ENCODE peak calls at places on chromosomes 2 and 18, in five cellular contexts. S is mammary epithelial cell, A is PC-9, P is GM23248, G is heart right ventricle. F is an unnamed sample. For H3K4me1 and H3K36me3, the result is how much of the 10 kb centered on the place peaks cover.

GRCh38 chr2:10283106-10284062 is 19.3 kb upstream of the HPCAL1 start:
- DNase-seq in A (peak), P (peak), G (no peak), S (peak), F (peak)

GRCh38 chr18:48124857-48125626 is 194.6 kb upstream of the SMAD2 start:
- DNase-seq in G (no peak), P (no peak), A (no peak), S (no peak), F (no peak)

GRCh38 chr2:221204699-221205098 is 367.4 kb downstream of the EPHA4 start:
- DNase-seq in A (no peak), G (no peak), S (no peak), P (no peak), F (no peak)

GRCh38 chr2:203532957-203533695 is 2.0 kb downstream of the RAPH1 start:
- DNase-seq in S (peak), P (peak), G (no peak), A (no peak), F (no peak)

GRCh38 chr2:155525194-155525593 is 807.3 kb downstream of the NR4A2 start:
- DNase-seq in P (no peak), S (no peak), G (no peak), A (no peak), F (no peak)

GRCh38 chr18:62702259-62702658 is 13.1 kb upstream of the PHLPP1 start:
- DNase-seq in P (no peak), G (no peak), S (no peak), A (no peak), F (no peak)

GRCh38 chr18:23969664-23970063 is 44.9 kb upstream of the TTC39C start:
- DNase-seq in A (no peak), S (no peak), P (no peak), G (no peak), F (no peak)

GRCh38 chr2:149070681-149071355 is 32.3 kb downstream of the LYPD6B start:
- DNase-seq in G (no peak), S (no peak), A (no peak), P (no peak), F (no peak)

GRCh38 chr2:187150667-187151066 is 297.4 kb downstream of the CALCRL start:
- DNase-seq in A (no peak), S (no peak), P (peak), G (no peak), F (no peak)

GRCh38 chr2:241540766-241541561 is 17.6 kb upstream of the BOK start:
- DNase-seq in S (peak), G (peak), P (peak), A (peak), F (no peak)

GRCh38 chr2:213089438-213089837 is 62.0 kb downstream of the IKZF2 start:
- DNase-seq in S (no peak), A (no peak), P (peak), G (no peak), F (no peak)

GRCh38 chr2:24315669-24316068 is 44.7 kb downstream of the ITSN2 start:
- DNase-seq in P (no peak), A (no peak), S (no peak), G (no peak), F (no peak)

GRCh38 chr2:120503793-120504571 is 158.0 kb downstream of the INHBB start:
- DNase-seq in P (peak), A (peak), G (peak), S (no peak), F (peak)

GRCh38 chr2:241014224-241014623 is 15.8 kb downstream of the SNED1 start:
- DNase-seq in S (no peak), P (no peak), G (no peak), A (no peak), F (no peak)

GRCh38 chr2:190635781-190636180 is 13.1 kb upstream of the NAB1 start:
- DNase-seq in G (no peak), S (no peak), A (no peak), P (peak), F (no peak)

GRCh38 chr2:111121028-111121872 is 536 bp downstream of the BCL2L11 start:
- DNase-seq in G (peak), S (peak), P (peak), A (peak), F (peak)

GRCh38 chr2:234273887-234274584 is 222.8 kb downstream of the ARL4C start:
- DNase-seq in A (no peak), P (no peak), S (no peak), G (no peak), F (no peak)

GRCh38 chr2:72916743-72917137 is 579 bp upstream of the EMX1 start:
- DNase-seq in G (no peak), A (no peak), S (no peak), P (no peak), F (peak)

GRCh38 chr2:69645026-69645425 is 1.5 kb upstream of the AAK1 start:
- DNase-seq in G (no peak), S (no peak), A (no peak), P (peak), F (no peak)

GRCh38 chr2:76318848-76319247 is 608.1 kb upstream of the GCFC2 start:
- DNase-seq in A (no peak), G (no peak), S (no peak), P (no peak), F (no peak)

GRCh38 chr2:15993232-15993610 is 52.9 kb downstream of the MYCN start:
- DNase-seq in P (no peak), S (no peak), G (no peak), A (no peak), F (no peak)

GRCh38 chr18:40366521-40366920 is 1588.5 kb upstream of the PIK3C3 start:
- DNase-seq in P (no peak), A (no peak), S (no peak), G (no peak), F (no peak)

GRCh38 chr2:120556908-120557307 is 178.8 kb upstream of the GLI2 start:
- DNase-seq in P (no peak), S (no peak), A (no peak), G (no peak), F (no peak)

GRCh38 chr18:42426496-42427015 is 471.5 kb downstream of the PIK3C3 start:
- DNase-seq in G (no peak), P (no peak), S (no peak), A (no peak), F (no peak)

GRCh38 chr18:57208056-57208455 is 61.2 kb downstream of the BOD1L2 start:
- DNase-seq in A (no peak), P (no peak), G (no peak), S (no peak), F (no peak)

GRCh38 chr2:99836670-99837069 is 305.7 kb downstream of the AFF3 start:
- DNase-seq in P (peak), G (no peak), A (no peak), S (no peak), F (no peak)

GRCh38 chr18:25341861-25342260 is 10.1 kb downstream of the ZNF521 start:
- DNase-seq in A (no peak), G (no peak), S (no peak), P (no peak), F (no peak)

GRCh38 chr18:63112681-63113080 is 206.9 kb downstream of the BCL2 start:
- DNase-seq in S (no peak), G (no peak), A (no peak), P (no peak), F (no peak)

GRCh38 chr2:8692783-8693768 is 11.2 kb downstream of the ID2 start:
- DNase-seq in G (peak), S (peak), P (no peak), A (peak), F (peak)

GRCh38 chr2:189300917-189301316 is 121.4 kb upstream of the COL5A2 start:
- DNase-seq in A (no peak), P (no peak), S (no peak), G (no peak), F (no peak)

GRCh38 chr2:28661589-28662001 is 90.0 kb upstream of the PPP1CB start:
- DNase-seq in S (peak), A (peak), G (peak), P (peak), F (peak)
- H3K4me1 ChIP-seq in S (under half), A (half or more), G (under half), P (under half), F (under half)

GRCh38 chr2:32532961-32533360 is 94.9 kb upstream of the TTC27 start:
- DNase-seq in A (no peak), G (no peak), S (no peak), P (no peak), F (no peak)

GRCh38 chr2:32532341-32532740 is 95.5 kb upstream of the TTC27 start:
- DNase-seq in G (no peak), S (no peak), P (no peak), A (no peak), F (no peak)
- H3K36me3 ChIP-seq in G (half or more), S (under half), P (under half), A (under half), F (under half)

DNA sequence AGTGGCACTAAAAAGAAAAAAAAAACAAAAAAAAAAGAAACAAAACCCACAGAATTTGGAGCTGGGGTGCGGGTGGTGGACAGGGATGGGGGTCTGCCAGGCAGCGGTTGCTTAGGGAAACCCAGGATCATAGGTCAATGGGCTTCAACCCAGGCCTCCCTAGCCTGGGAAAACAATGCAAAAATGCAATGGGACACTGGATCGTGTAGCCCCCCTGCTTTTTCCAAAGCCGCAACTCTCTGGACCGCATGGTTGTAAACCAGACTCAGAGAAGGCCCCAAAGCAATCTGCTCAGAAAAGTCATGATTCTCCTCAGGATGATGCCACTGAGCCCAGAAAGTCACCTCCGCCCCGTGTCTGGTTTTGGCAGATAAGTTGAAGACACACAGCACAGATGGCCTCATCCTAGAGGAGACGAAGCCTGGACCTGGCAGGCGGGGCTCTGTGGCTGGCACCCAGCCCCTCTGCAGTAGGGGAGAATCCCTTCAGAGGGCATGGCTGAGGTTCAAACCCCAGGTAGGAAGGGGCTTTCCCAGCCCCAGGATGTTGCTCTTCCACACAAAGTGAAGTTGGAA is 5.1 kb downstream of the DLX2 start:
- DNase-seq in A (no peak), G (no peak), S (peak), P (peak), F (no peak)
- H3K4me1 ChIP-seq in A (half or more), G (half or more), S (half or more), P (under half), F (under half)

GRCh38 chr2:53886406-53887280 is 26.9 kb upstream of the GPR75 start:
- DNase-seq in A (no peak), P (no peak), G (no peak), S (no peak), F (no peak)

GRCh38 chr2:53881360-53881759 is 21.6 kb upstream of the GPR75 start:
- DNase-seq in G (no peak), A (no peak), P (no peak), S (no peak), F (no peak)

GRCh38 chr2:53880756-53881155 is 21.0 kb upstream of the GPR75 start:
- DNase-seq in A (no peak), P (peak), S (peak), G (no peak), F (no peak)

DNA sequence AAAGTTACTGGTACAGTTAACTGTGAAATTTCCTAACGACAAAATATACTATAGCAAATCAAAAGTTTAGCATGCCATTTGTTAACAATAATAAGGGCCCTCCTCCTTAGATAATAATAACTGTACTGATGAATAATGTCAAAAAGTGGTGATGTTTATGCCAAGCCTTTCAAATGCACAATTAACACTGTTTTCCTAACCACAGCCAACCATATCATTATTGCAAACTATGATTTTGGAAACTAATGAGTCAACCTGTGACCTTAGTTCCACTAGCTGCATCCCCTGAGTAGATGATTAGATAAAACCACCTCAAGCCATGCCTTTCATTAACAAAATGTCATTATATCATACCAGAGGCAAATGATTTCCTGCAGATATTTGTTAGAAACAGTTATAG is 25.1 kb upstream of the GPR75 start:
- DNase-seq in S (no peak), G (no peak), P (no peak), A (no peak), F (no peak)
- H3K36me3 ChIP-seq in S (half or more), G (half or more), P (half or more), A (under half), F (under half)

DNA sequence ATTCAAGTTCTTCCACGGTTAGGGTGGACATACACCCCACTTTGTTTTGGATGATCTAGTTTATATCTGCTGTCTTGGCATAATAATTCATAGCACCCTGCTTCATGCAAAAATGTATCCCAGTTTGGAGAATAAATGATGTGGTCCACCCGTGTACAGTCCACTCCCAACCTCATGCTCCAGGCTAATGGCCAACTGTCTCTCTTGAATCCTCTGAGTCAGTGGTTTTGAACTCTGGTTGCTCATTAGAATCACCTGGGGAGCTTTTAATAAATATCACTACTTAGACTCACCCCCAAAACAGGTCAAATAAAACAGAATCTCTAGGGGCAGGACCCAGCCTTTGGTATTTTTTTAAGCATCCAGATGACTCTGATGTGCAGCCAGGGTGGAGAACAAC is 78.5 kb downstream of the SDC1 start:
- DNase-seq in S (no peak), A (no peak), G (no peak), P (peak), F (no peak)
- H3K4me1 ChIP-seq in S (half or more), A (half or more), G (under half), P (under half), F (under half)

DNA sequence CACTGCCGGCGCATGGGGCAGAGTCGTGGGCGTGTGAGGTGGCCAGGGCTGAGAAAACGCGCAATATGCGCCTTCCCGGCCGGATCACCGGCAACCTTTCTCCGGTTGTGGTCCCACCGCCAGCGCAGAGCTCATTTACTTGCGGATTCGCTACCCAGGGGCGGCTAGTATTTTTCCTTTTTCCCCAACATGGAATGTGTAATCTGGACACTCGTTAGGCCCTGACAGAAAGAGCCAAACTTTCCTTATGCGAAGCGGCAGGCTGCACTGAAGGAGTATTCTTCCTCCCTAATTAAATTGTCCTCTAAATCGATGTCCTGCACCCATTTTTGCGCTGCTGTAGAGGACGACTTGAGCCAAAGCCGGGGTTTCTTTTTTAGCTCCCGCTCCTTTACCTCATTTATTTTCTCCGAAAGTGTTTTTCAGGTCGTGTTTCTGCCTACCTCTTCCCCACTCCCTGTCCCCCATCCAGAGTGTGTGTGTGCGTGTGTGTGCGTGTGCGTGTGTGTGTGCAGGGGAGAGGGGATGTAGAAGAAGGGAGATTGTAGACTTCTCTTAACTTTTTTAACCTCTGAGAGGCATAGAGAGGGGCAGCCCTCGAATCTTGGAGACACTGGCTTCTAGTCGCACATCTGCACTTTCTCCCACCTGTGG is 2.7 kb downstream of the OTX1 start:
- DNase-seq in G (no peak), A (no peak), S (no peak), P (no peak), F (no peak)
- H3K36me3 ChIP-seq in G (under half), A (under half), S (under half), P (under half), F (under half)

DNA sequence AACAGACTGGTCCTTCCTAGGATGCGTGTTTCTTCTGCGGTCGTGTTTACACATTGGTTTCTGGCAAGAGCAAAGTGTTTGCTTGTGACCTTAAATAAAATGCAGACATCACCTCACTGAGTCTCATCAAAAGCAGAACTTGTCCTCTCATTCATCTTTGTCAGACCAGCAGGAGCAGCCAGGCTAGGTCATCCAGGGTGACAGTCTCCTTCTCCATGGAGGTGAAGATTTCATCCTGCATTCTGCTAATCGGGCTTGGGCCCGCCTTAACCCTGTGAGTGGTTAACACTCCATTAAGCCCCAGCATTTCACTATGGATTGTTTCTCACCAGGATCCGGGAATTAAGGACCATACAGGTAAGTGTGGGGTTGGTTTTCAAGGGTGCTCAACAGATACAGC is 64.3 kb upstream of the PID1 start:
- DNase-seq in S (no peak), A (no peak), G (no peak), P (no peak), F (no peak)
- H3K4me1 ChIP-seq in S (under half), A (under half), G (under half), P (under half), F (under half)

DNA sequence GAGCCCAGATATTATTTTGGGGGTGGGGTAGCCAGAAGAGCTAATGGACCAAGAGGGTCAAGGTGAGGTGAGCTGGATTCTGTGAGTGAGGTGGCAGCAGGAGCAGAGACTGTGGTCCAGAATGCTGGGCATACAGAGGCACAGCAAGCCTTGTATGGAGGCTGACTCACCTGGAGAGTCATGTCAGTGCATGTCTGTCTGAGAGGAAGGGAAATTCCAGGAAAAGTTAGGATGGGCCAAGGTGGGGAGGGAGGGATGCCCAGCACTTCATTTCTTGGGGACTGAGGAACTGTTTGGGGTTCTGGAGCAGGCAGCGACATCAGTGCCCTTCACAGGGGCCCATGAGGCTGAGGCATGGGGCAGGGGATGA is 21.1 kb downstream of the PER2 start:
- DNase-seq in P (peak), S (peak), A (no peak), G (peak), F (peak)
- H3K36me3 ChIP-seq in P (under half), S (under half), A (under half), G (half or more), F (under half)

GRCh38 chr2:54626884-54627283 is 96.6 kb upstream of the EML6 start:
- DNase-seq in P (no peak), G (no peak), A (no peak), S (no peak), F (no peak)

GRCh38 chr2:54628418-54628817 is 95.0 kb upstream of the EML6 start:
- DNase-seq in S (no peak), A (no peak), P (no peak), G (no peak), F (no peak)

GRCh38 chr2:54629390-54629789 is 94.1 kb upstream of the EML6 start:
- DNase-seq in G (no peak), A (no peak), S (no peak), P (no peak), F (no peak)

GRCh38 chr2:54628957-54629356 is 94.5 kb upstream of the EML6 start:
- DNase-seq in G (no peak), A (no peak), P (no peak), S (no peak), F (no peak)

GRCh38 chr2:54627973-54628372 is 95.5 kb upstream of the EML6 start:
- DNase-seq in P (no peak), A (no peak), G (no peak), S (no peak), F (no peak)
- H3K4me1 ChIP-seq in P (under half), A (under half), G (half or more), S (under half), F (under half)

GRCh38 chr2:169625781-169626180 is 41.6 kb downstream of the PPIG start:
- DNase-seq in A (no peak), P (no peak), G (no peak), S (no peak), F (no peak)

GRCh38 chr2:169619946-169620345 is 35.8 kb downstream of the PPIG start:
- DNase-seq in A (no peak), G (no peak), P (peak), S (no peak), F (no peak)

GRCh38 chr2:169623224-169623623 is 39.1 kb downstream of the PPIG start:
- DNase-seq in A (no peak), P (no peak), S (no peak), G (no peak), F (no peak)

GRCh38 chr2:169620509-169620908 is 36.4 kb downstream of the PPIG start:
- DNase-seq in G (no peak), S (no peak), A (no peak), P (no peak), F (no peak)
- H3K36me3 ChIP-seq in G (half or more), S (under half), A (under half), P (under half), F (under half)

F was measured in aorta.